ENCODE peak calls at places on chromosomes 5 and 9, in six cellular contexts. Q is breast epithelium, U is stomach, K is sigmoid colon, T is suprapubic skin, B is H1. E is an unnamed sample.

GRCh38 chr5:53366245-53366644 is 114.2 kb upstream of the FST start:
- DNase-seq in Q (no peak), U (no peak), K (no peak), T (no peak), B (no peak), E (no peak)

GRCh38 chr9:36398745-36399144 is 1.3 kb downstream of the RNF38 start:
- DNase-seq in Q (no peak), U (no peak), K (no peak), T (no peak), B (no peak), E (no peak)

GRCh38 chr5:74034738-74035137 is 408.7 kb downstream of the ARHGEF28 start:
- DNase-seq in Q (peak), U (no peak), K (no peak), T (no peak), B (no peak), E (no peak)

GRCh38 chr9:75797181-75797580 is 93.3 kb upstream of the PCSK5 start:
- DNase-seq in Q (no peak), U (no peak), K (no peak), T (no peak), B (no peak), E (no peak)

GRCh38 chr5:78530342-78531096 is 118.1 kb downstream of the LHFPL2 start:
- DNase-seq in Q (no peak), U (no peak), K (no peak), T (no peak), B (no peak), E (no peak)

GRCh38 chr5:68381060-68381459 is 165.5 kb downstream of the PIK3R1 start:
- DNase-seq in Q (no peak), U (no peak), K (no peak), T (no peak), B (no peak), E (no peak)

GRCh38 chr5:65152131-65152530 is 329.6 kb downstream of the ADAMTS6 start:
- DNase-seq in Q (no peak), U (no peak), K (no peak), T (no peak), B (no peak), E (no peak)

GRCh38 chr9:7560669-7561305 is 238.8 kb downstream of the DMAC1 start:
- DNase-seq in Q (no peak), U (no peak), K (no peak), T (no peak), B (no peak), E (no peak)

GRCh38 chr9:115399026-115399425 is 281.1 kb upstream of the TNC start:
- DNase-seq in Q (no peak), U (no peak), K (no peak), T (no peak), B (no peak), E (no peak)

GRCh38 chr5:128085413-128085812 is 1.8 kb downstream of the SLC12A2 start:
- DNase-seq in Q (no peak), U (no peak), K (no peak), T (no peak), B (no peak), E (no peak)

GRCh38 chr9:87280421-87280820 is 217.2 kb upstream of the DAPK1 start:
- DNase-seq in Q (peak), U (no peak), K (no peak), T (no peak), B (no peak), E (no peak)

GRCh38 chr9:36911601-36912412 is 122.3 kb downstream of the PAX5 start:
- DNase-seq in Q (no peak), U (no peak), K (peak), T (no peak), B (no peak), E (no peak)

GRCh38 chr5:97022898-97023297 is 87.0 kb downstream of the LNPEP start:
- DNase-seq in Q (no peak), U (no peak), K (no peak), T (no peak), B (no peak), E (no peak)

GRCh38 chr9:108637340-108637739 is 218.4 kb downstream of the ACTL7B start:
- DNase-seq in Q (no peak), U (no peak), K (no peak), T (no peak), B (no peak), E (no peak)

GRCh38 chr5:79077680-79078365 is 8.3 kb downstream of the BHMT2 start:
- DNase-seq in Q (no peak), U (no peak), K (no peak), T (no peak), B (no peak), E (no peak)

GRCh38 chr9:123722378-123722777 is 207.5 kb downstream of the DENND1A start:
- DNase-seq in Q (no peak), U (no peak), K (no peak), T (no peak), B (no peak), E (no peak)

GRCh38 chr5:57495688-57496087 is 13.1 kb upstream of the ACTBL2 start:
- DNase-seq in Q (no peak), U (no peak), K (no peak), T (no peak), B (no peak), E (no peak)

GRCh38 chr9:75964431-75964830 is 74.0 kb downstream of the PCSK5 start:
- DNase-seq in Q (no peak), U (no peak), K (no peak), T (no peak), B (no peak), E (no peak)

GRCh38 chr5:138853132-138853531 is 22.0 kb downstream of the LRRTM2 start:
- DNase-seq in Q (no peak), U (no peak), K (no peak), T (no peak), B (no peak), E (no peak)

GRCh38 chr5:10633271-10634049 is 69.6 kb downstream of the ANKRD33B start:
- DNase-seq in Q (no peak), U (no peak), K (no peak), T (peak), B (no peak), E (no peak)

GRCh38 chr9:135945969-135946368 is 15.2 kb downstream of the UBAC1 start:
- DNase-seq in Q (no peak), U (no peak), K (no peak), T (no peak), B (no peak), E (no peak)

GRCh38 chr9:135937521-135938489 is 23.4 kb downstream of the UBAC1 start:
- DNase-seq in Q (no peak), U (no peak), K (no peak), T (no peak), B (no peak), E (no peak)

GRCh38 chr9:135944444-135945252 is 16.5 kb downstream of the UBAC1 start:
- DNase-seq in Q (no peak), U (no peak), K (no peak), T (no peak), B (no peak), E (no peak)

GRCh38 chr9:135939351-135940265 is 21.6 kb downstream of the UBAC1 start:
- DNase-seq in Q (no peak), U (no peak), K (no peak), T (no peak), B (no peak), E (no peak)

GRCh38 chr9:135941288-135941995 is 19.7 kb downstream of the UBAC1 start:
- DNase-seq in Q (no peak), U (no peak), K (no peak), T (no peak), B (no peak), E (no peak)
- TF ChIP-seq POLR2AphosphoS5 in Q (no peak), U (no peak), K (no peak), T (no peak), B (no peak), E (no peak)

GRCh38 chr9:93169444-93169843 is 14.5 kb upstream of the WNK2 start:
- DNase-seq in Q (no peak), U (no peak), K (no peak), T (no peak), B (no peak), E (no peak)
- TF ChIP-seq POLR2AphosphoS5 in Q (no peak), U (no peak), K (no peak), T (no peak), B (no peak), E (no peak)

GRCh38 chr5:95826949-95827595 is 4.5 kb upstream of the GLRX start:
- DNase-seq in Q (no peak), U (peak), K (no peak), T (no peak), B (no peak), E (no peak)
- TF ChIP-seq POLR2AphosphoS5 in Q (no peak), U (no peak), K (no peak), T (no peak), B (no peak), E (no peak)

GRCh38 chr9:93278164-93278563 is 94.2 kb downstream of the WNK2 start:
- DNase-seq in Q (peak), U (no peak), K (no peak), T (no peak), B (no peak), E (no peak)
- TF ChIP-seq POLR2AphosphoS5 in Q (no peak), U (no peak), K (no peak), T (no peak), B (no peak), E (no peak)

GRCh38 chr5:154817815-154818214 is 32.6 kb downstream of the FAXDC2 start:
- DNase-seq in Q (no peak), U (no peak), K (no peak), T (no peak), B (no peak), E (no peak)
- TF ChIP-seq POLR2AphosphoS5 in Q (no peak), U (no peak), K (no peak), T (no peak), B (no peak), E (no peak)

GRCh38 chr9:94783121-94783664 is 56.7 kb downstream of the AOPEP start:
- DNase-seq in Q (peak), U (peak), K (peak), T (peak), B (peak), E (no peak)
- TF ChIP-seq POLR2AphosphoS5 in Q (peak), U (peak), K (peak), T (peak), B (no peak), E (no peak)

GRCh38 chr9:81519816-81520215 is 169.5 kb downstream of the TLE1 start:
- DNase-seq in Q (no peak), U (no peak), K (no peak), T (no peak), B (no peak), E (no peak)

GRCh38 chr9:81526587-81526986 is 162.8 kb downstream of the TLE1 start:
- DNase-seq in Q (no peak), U (no peak), K (no peak), T (no peak), B (no peak), E (no peak)

GRCh38 chr9:81521892-81522291 is 167.5 kb downstream of the TLE1 start:
- DNase-seq in Q (no peak), U (no peak), K (no peak), T (no peak), B (no peak), E (no peak)

GRCh38 chr9:81517954-81518353 is 171.4 kb downstream of the TLE1 start:
- DNase-seq in Q (no peak), U (no peak), K (no peak), T (no peak), B (no peak), E (no peak)

GRCh38 chr9:81522721-81523551 is 166.4 kb downstream of the TLE1 start:
- DNase-seq in Q (no peak), U (no peak), K (no peak), T (no peak), B (no peak), E (no peak)
- TF ChIP-seq POLR2AphosphoS5 in Q (no peak), U (no peak), K (no peak), T (no peak), B (no peak), E (no peak)

GRCh38 chr5:32100903-32101302 is 73.2 kb downstream of the GOLPH3 start:
- DNase-seq in Q (no peak), U (no peak), K (no peak), T (no peak), B (no peak), E (no peak)

GRCh38 chr5:32098806-32099435 is 75.2 kb downstream of the GOLPH3 start:
- DNase-seq in Q (no peak), U (peak), K (no peak), T (no peak), B (no peak), E (no peak)

GRCh38 chr5:32099486-32100035 is 74.6 kb downstream of the GOLPH3 start:
- DNase-seq in Q (no peak), U (peak), K (no peak), T (no peak), B (no peak), E (no peak)

GRCh38 chr5:32098291-32098690 is 75.8 kb downstream of the GOLPH3 start:
- DNase-seq in Q (no peak), U (peak), K (no peak), T (no peak), B (no peak), E (no peak)

GRCh38 chr5:32100230-32100629 is 73.9 kb downstream of the GOLPH3 start:
- DNase-seq in Q (no peak), U (no peak), K (peak), T (no peak), B (no peak), E (no peak)
- TF ChIP-seq POLR2AphosphoS5 in Q (no peak), U (peak), K (peak), T (no peak), B (no peak), E (no peak)

E was measured in GM12892.